ENCODE peak calls at places on chromosomes 3 and 15, in eight cellular contexts. Y is dorsolateral prefrontal cortex, D is WERI-Rb-1, U is A549, I is MCF 10A, Z is AG10803, X is GM13976, G is testis. L is an unnamed sample.

GRCh38 chr15:77819271-77819806 is 186.6 kb upstream of the LINGO1 start:
- DNase-seq in Y (no peak), D (peak; percentile 65), U (peak; percentile 35), I (no peak), Z (no peak), X (no peak), G (peak; percentile 39), L (no peak)

GRCh38 chr3:15220056-15220455 is 14.0 kb downstream of the CAPN7 start:
- DNase-seq in Y (no peak), D (no peak), U (no peak), I (peak; percentile 5), Z (no peak), X (no peak), G (no peak), L (no peak)

GRCh38 chr15:98160236-98160635 is 199.7 kb downstream of the ARRDC4 start:
- DNase-seq in Y (no peak), D (no peak), U (no peak), I (no peak), Z (no peak), X (no peak), G (no peak), L (peak; percentile 76)

GRCh38 chr3:4731543-4732111 is 238.5 kb downstream of the ITPR1 start:
- DNase-seq in Y (no peak), D (no peak), U (no peak), I (no peak), Z (no peak), X (no peak), G (no peak), L (no peak)

GRCh38 chr3:81439088-81439487 is 322.4 kb downstream of the GBE1 start:
- DNase-seq in Y (no peak), D (no peak), U (no peak), I (no peak), Z (no peak), X (no peak), G (no peak), L (no peak)

GRCh38 chr3:73037369-73037699 is 24.1 kb upstream of the EBLN2 start:
- DNase-seq in Y (no peak), D (no peak), U (no peak), I (no peak), Z (peak; percentile 33), X (no peak), G (no peak), L (no peak)

GRCh38 chr15:40100133-40100946 is 8.3 kb downstream of the BMF start:
- DNase-seq in Y (no peak), D (no peak), U (no peak), I (no peak), Z (no peak), X (no peak), G (no peak), L (no peak)

GRCh38 chr3:87309601-87310000 is 33.2 kb upstream of the POU1F1 start:
- DNase-seq in Y (no peak), D (no peak), U (no peak), I (peak; percentile 55), Z (no peak), X (no peak), G (no peak), L (no peak)

GRCh38 chr15:91055548-91056331 is 33.3 kb upstream of the VPS33B start:
- DNase-seq in Y (peak; percentile 31), D (peak; percentile 74), U (peak; percentile 95), I (peak; percentile 86), Z (peak; percentile 63), X (peak; percentile 60), G (peak; percentile 71), L (no peak)

GRCh38 chr15:100968043-100968966 is 49.1 kb downstream of the LRRK1 start:
- DNase-seq in Y (no peak), D (no peak), U (no peak), I (peak; percentile 1), Z (peak; percentile 66), X (no peak), G (no peak), L (no peak)

GRCh38 chr15:69410290-69410874 is 3.8 kb upstream of the KIF23 start:
- DNase-seq in Y (no peak), D (peak; percentile 45), U (peak; percentile 84), I (peak; percentile 86), Z (peak; percentile 29), X (no peak), G (peak; percentile 55), L (no peak)

GRCh38 chr15:36323607-36324006 is 255.8 kb upstream of the CDIN1 start:
- DNase-seq in Y (no peak), D (no peak), U (no peak), I (no peak), Z (peak; percentile 45), X (no peak), G (no peak), L (no peak)

GRCh38 chr3:157311633-157312365 is 124.9 kb upstream of the PTX3 start:
- DNase-seq in Y (no peak), D (no peak), U (no peak), I (peak; percentile 83), Z (peak; percentile 98), X (no peak), G (no peak), L (no peak)

GRCh38 chr3:43218156-43218555 is 68.2 kb upstream of the SNRK start:
- DNase-seq in Y (no peak), D (no peak), U (no peak), I (no peak), Z (no peak), X (no peak), G (no peak), L (no peak)

GRCh38 chr3:38227989-38228388 is 37.6 kb upstream of the SLC22A13 start:
- DNase-seq in Y (no peak), D (no peak), U (no peak), I (peak; percentile 36), Z (peak; percentile 77), X (no peak), G (no peak), L (no peak)

GRCh38 chr15:57537072-57537471 is 54.6 kb upstream of the MYZAP start:
- DNase-seq in Y (no peak), D (no peak), U (no peak), I (peak; percentile 57), Z (peak; percentile 92), X (no peak), G (no peak), L (no peak)
- TF ChIP-seq CTCF in Y (no peak), D (no peak), U (no peak), I (no peak), Z (peak; percentile 31), X (no peak), G (no peak), L (no peak)

DNA sequence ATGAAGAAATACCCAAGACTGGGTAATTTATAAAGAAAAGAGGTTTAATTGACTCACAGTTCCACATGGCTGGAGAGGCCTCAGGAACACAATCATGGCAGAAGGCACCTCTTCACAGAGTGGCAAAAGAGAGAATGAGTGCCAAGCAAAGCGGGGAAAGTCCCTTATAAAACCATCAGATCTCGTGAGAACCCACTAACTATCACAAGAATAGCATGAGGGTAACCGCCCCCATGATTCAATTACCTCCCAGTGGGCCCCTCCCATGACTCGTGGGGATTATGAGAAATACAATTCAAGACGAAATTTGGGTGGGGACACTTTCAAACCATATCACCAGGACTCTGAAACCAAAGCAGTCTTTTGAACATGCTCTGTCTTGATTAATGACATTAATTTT is 7.0 kb downstream of the RTP3 start:
- DNase-seq in Y (no peak), D (no peak), U (no peak), I (no peak), Z (no peak), X (no peak), G (no peak), L (no peak)
- TF ChIP-seq CTCF in Y (no peak), D (no peak), U (no peak), I (no peak), Z (no peak), X (no peak), G (no peak), L (no peak)

GRCh38 chr15:66080791-66081475 is 172.6 kb downstream of the MEGF11 start:
- DNase-seq in Y (no peak), D (peak; percentile 58), U (peak; percentile 47), I (peak; percentile 49), Z (peak; percentile 53), X (no peak), G (peak; percentile 33), L (no peak)
- TF ChIP-seq CTCF in Y (no peak), D (peak; percentile 49), U (peak; percentile 19), I (no peak), Z (no peak), X (no peak), G (no peak), L (no peak)

DNA sequence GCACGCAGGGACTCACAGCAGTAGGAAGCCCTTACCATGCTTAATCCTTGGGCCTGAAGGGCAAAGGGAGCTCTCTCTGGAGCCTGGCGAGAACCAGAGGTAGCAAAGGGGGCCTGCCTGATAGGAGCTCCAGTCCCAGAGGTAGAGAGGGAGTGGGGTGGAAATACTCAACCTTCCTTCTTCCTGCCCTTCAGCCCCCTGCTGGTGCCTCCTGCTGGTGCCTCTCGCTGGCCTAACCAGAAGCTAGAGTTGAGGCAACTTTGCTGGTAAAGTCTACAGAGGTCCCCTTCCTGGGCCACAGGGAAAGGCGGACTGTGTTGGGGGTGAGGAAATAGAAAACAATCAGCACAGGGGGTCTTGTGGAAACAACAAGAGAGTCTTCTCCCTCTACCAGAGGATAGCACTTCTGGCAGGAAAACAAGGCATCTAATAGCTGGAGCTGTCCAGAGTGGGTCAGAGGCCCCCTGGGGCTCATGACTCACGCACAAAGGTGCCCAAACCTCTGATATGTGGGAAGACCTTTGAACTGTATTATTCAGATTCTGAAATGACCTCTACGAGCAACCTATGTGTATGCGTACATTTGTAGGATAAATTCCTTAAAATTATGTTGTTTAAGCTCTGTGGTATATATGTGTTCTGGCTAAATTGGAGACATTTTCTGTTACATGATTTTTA is 133.8 kb downstream of the LRRC28 start:
- DNase-seq in Y (no peak), D (no peak), U (no peak), I (no peak), Z (no peak), X (no peak), G (no peak), L (no peak)
- TF ChIP-seq CTCF in Y (no peak), D (peak; percentile 46), U (no peak), I (no peak), Z (no peak), X (no peak), G (no peak), L (no peak)

DNA sequence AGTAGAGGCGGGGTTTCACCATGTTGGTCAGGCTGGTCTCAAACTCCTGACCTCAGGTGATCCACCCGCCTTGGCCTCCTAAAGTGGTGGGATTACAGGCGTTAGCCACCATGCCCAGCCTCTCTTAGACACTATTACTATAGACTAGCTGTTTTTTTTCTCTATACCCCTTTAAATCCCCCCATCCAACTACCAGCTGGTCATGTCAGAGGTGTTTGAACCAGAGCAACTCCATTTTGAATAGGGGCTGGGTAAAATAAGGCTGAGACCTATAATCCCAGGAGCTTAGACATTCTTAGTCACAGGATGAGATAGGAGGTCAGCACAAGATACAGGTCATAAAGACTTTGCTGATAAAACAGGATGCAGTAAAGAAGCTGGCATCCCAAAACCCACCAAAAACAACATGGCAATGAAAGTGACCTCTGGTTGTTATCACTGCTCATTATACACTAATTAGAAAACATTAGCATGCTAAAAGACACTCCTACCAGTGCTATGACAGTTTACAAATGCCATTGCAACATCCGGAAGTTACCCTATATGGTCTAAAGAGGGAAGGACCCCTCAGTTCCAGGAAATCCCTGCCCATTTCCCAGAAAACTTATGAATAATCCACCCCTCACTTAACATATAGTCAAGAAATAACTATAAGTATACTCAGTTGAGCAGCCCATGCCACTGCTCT is 57.8 kb upstream of the GPD1L start:
- DNase-seq in Y (no peak), D (no peak), U (no peak), I (no peak), Z (no peak), X (no peak), G (no peak), L (no peak)
- TF ChIP-seq CTCF in Y (no peak), D (no peak), U (no peak), I (no peak), Z (no peak), X (no peak), G (no peak), L (no peak)